ENCODE peak calls at places on chromosomes 1 and 21, in eight cellular contexts. Y is RWPE1, V is heart right ventricle, P is HTR-8/SVneo, G is left colon, D is G401, K is skeletal muscle cell, H is choroid plexus epithelial cell. T is an unnamed sample.

GRCh38 chr21:28769683-28770082 is 223.0 kb downstream of the LTN1 start:
- DNase-seq in V (no peak), K (no peak), Y (no peak), G (no peak), P (no peak), D (no peak), H (peak; percentile 38), T (no peak)

GRCh38 chr1:185224132-185224531 is 67.2 kb downstream of the SWT1 start:
- DNase-seq in K (no peak), Y (no peak), G (no peak), H (no peak), P (no peak), V (no peak), D (no peak), T (no peak)

GRCh38 chr1:30638811-30639210 is 84.6 kb downstream of the MATN1 start:
- DNase-seq in H (no peak), Y (no peak), V (no peak), D (no peak), G (no peak), K (no peak), P (no peak), T (no peak)

GRCh38 chr1:160090760-160091159 is 7.7 kb downstream of the IGSF8 start:
- DNase-seq in G (no peak), Y (no peak), V (no peak), K (no peak), P (no peak), H (no peak), D (no peak), T (no peak)

GRCh38 chr1:183306317-183307042 is 111.7 kb downstream of the NMNAT2 start:
- DNase-seq in Y (peak; percentile 21), D (no peak), V (peak; percentile 39), P (no peak), K (no peak), G (no peak), H (peak; percentile 19), T (no peak)

GRCh38 chr1:170967042-170967910 is 31.9 kb downstream of the MROH9 start:
- DNase-seq in P (peak; percentile 14), K (peak; percentile 16), H (peak; percentile 77), D (peak; percentile 38), Y (peak; percentile 11), V (peak; percentile 11), G (no peak), T (peak; percentile 42)

GRCh38 chr1:43835141-43836021 is 98.2 kb upstream of the ARTN start:
- DNase-seq in H (peak; percentile 82), K (peak; percentile 74), G (no peak), P (peak; percentile 86), D (peak; percentile 6), Y (peak; percentile 61), V (no peak), T (peak; percentile 95)

GRCh38 chr1:45843474-45843905 is 40.1 kb downstream of the MAST2 start:
- DNase-seq in P (no peak), D (no peak), Y (peak; percentile 4), V (no peak), H (peak; percentile 77), G (no peak), K (peak; percentile 8), T (peak; percentile 29)

GRCh38 chr1:40039245-40039756 is 1.2 kb upstream of the CAP1 start:
- DNase-seq in K (no peak), Y (no peak), V (peak; percentile 77), P (no peak), H (peak; percentile 68), D (peak; percentile 53), G (no peak), T (peak; percentile 39)

GRCh38 chr1:156401175-156401574 is 32.2 kb downstream of the RHBG start:
- DNase-seq in V (no peak), G (no peak), P (no peak), K (no peak), Y (no peak), H (no peak), D (no peak), T (no peak)

GRCh38 chr1:117632269-117633067 is 26.6 kb downstream of the TENT5C start:
- DNase-seq in Y (no peak), P (no peak), V (no peak), D (no peak), G (no peak), K (no peak), H (no peak), T (no peak)

GRCh38 chr1:201466492-201466891 is 2.5 kb downstream of the PHLDA3 start:
- DNase-seq in H (no peak), V (no peak), P (no peak), K (no peak), G (peak; percentile 56), D (no peak), Y (peak; percentile 59), T (no peak)

GRCh38 chr1:44801491-44802305 is 1.5 kb downstream of the PLK3 start:
- DNase-seq in Y (no peak), V (no peak), D (no peak), G (no peak), K (no peak), H (no peak), P (no peak), T (no peak)

GRCh38 chr1:179103999-179104398 is 22.1 kb downstream of the TOR3A start:
- DNase-seq in V (no peak), Y (no peak), D (no peak), H (no peak), P (no peak), G (no peak), K (no peak), T (no peak)

T was measured in H4.